ENCODE peak calls at places on chromosome 11, in seven cellular contexts. One of them, this sample, is unnamed.
A peak's percentile ranks its signal among the peaks of the same experiment; 100 is the strongest.

GRCh38 chr11:5476184-5476819 is 12.2 kb upstream of the OR52D1 start:
- DNase-seq in mesendoderm: peak; percentile 64
- DNase-seq in trophoblast cell: peak; percentile 75
- DNase-seq in IMR-90: peak; percentile 57
- DNase-seq in H9: peak; percentile 56
- DNase-seq in mesenchymal stem cell: peak; percentile 61
- DNase-seq in H1: no peak
- DNase-seq in this sample: peak; percentile 38

GRCh38 chr11:47270331-47271271 is 668 bp downstream of the MADD start:
- DNase-seq in IMR-90: peak; percentile 72
- DNase-seq in H9: no peak
- DNase-seq in mesendoderm: peak; percentile 62
- DNase-seq in H1: peak; percentile 50
- DNase-seq in trophoblast cell: peak; percentile 47
- DNase-seq in mesenchymal stem cell: peak; percentile 60
- DNase-seq in this sample: no peak

GRCh38 chr11:7672960-7673723 is at the start of gene CYB5R2:
- DNase-seq in H9: peak; percentile 81
- DNase-seq in H1: peak; percentile 79
- DNase-seq in mesenchymal stem cell: peak; percentile 62
- DNase-seq in IMR-90: peak; percentile 5
- DNase-seq in trophoblast cell: peak; percentile 84
- DNase-seq in mesendoderm: peak; percentile 84
- DNase-seq in this sample: peak; percentile 59

GRCh38 chr11:119651802-119652584 is 77.0 kb downstream of the NECTIN1 start:
- DNase-seq in H1: no peak
- DNase-seq in mesendoderm: peak; percentile 82
- DNase-seq in IMR-90: no peak
- DNase-seq in trophoblast cell: no peak
- DNase-seq in H9: peak; percentile 70
- DNase-seq in mesenchymal stem cell: no peak
- DNase-seq in this sample: no peak

GRCh38 chr11:103680861-103681260 is 355.6 kb upstream of the DDI1 start:
- DNase-seq in IMR-90: no peak
- DNase-seq in trophoblast cell: no peak
- DNase-seq in mesendoderm: no peak
- DNase-seq in H1: no peak
- DNase-seq in H9: no peak
- DNase-seq in mesenchymal stem cell: no peak
- DNase-seq in this sample: no peak

GRCh38 chr11:2273771-2274170 is 3.4 kb upstream of the ASCL2 start:
- DNase-seq in mesendoderm: no peak
- DNase-seq in H1: no peak
- DNase-seq in trophoblast cell: peak; percentile 52
- DNase-seq in H9: no peak
- DNase-seq in mesenchymal stem cell: no peak
- DNase-seq in IMR-90: no peak
- DNase-seq in this sample: no peak

GRCh38 chr11:2664331-2664730 is 35.5 kb downstream of the KCNQ1OT1 start:
- DNase-seq in mesenchymal stem cell: no peak
- DNase-seq in H1: peak; percentile 33
- DNase-seq in mesendoderm: no peak
- DNase-seq in IMR-90: no peak
- DNase-seq in H9: no peak
- DNase-seq in trophoblast cell: no peak
- DNase-seq in this sample: no peak

GRCh38 chr11:128551641-128552335 is 35.6 kb downstream of the ETS1 start:
- DNase-seq in IMR-90: no peak
- DNase-seq in H1: no peak
- DNase-seq in H9: no peak
- DNase-seq in trophoblast cell: peak; percentile 10
- DNase-seq in mesenchymal stem cell: no peak
- DNase-seq in mesendoderm: no peak
- DNase-seq in this sample: no peak

GRCh38 chr11:91081440-91082088 is 858.7 kb upstream of the CHORDC1 start:
- DNase-seq in H9: no peak
- DNase-seq in H1: no peak
- DNase-seq in IMR-90: peak; percentile 31
- DNase-seq in mesendoderm: peak; percentile 78
- DNase-seq in mesenchymal stem cell: peak; percentile 66
- DNase-seq in trophoblast cell: peak; percentile 36
- DNase-seq in this sample: no peak

GRCh38 chr11:88301478-88302140 is 35.9 kb downstream of the CTSC start:
- DNase-seq in H9: no peak
- DNase-seq in mesenchymal stem cell: peak; percentile 80
- DNase-seq in trophoblast cell: no peak
- DNase-seq in mesendoderm: no peak
- DNase-seq in H1: no peak
- DNase-seq in IMR-90: peak; percentile 39
- DNase-seq in this sample: no peak

GRCh38 chr11:11581493-11581880 is 40.3 kb downstream of the GALNT18 start:
- DNase-seq in IMR-90: no peak
- DNase-seq in trophoblast cell: no peak
- DNase-seq in H1: peak; percentile 32
- DNase-seq in mesendoderm: no peak
- DNase-seq in H9: peak; percentile 17
- DNase-seq in mesenchymal stem cell: no peak
- DNase-seq in this sample: no peak

GRCh38 chr11:76577921-76578654 is 92.5 kb downstream of the LRRC32 start:
- DNase-seq in mesenchymal stem cell: no peak
- DNase-seq in trophoblast cell: peak; percentile 80
- DNase-seq in IMR-90: no peak
- DNase-seq in mesendoderm: no peak
- DNase-seq in H9: no peak
- DNase-seq in H1: no peak
- DNase-seq in this sample: no peak

GRCh38 chr11:120068114-120068573 is 69.8 kb downstream of the TRIM29 start:
- DNase-seq in H9: peak; percentile 15
- DNase-seq in mesendoderm: no peak
- DNase-seq in H1: peak; percentile 29
- DNase-seq in trophoblast cell: no peak
- DNase-seq in mesenchymal stem cell: peak; percentile 65
- DNase-seq in IMR-90: peak; percentile 47
- DNase-seq in this sample: no peak

GRCh38 chr11:88193278-88193677 is 18.0 kb upstream of the RAB38 start:
- DNase-seq in trophoblast cell: no peak
- DNase-seq in H9: no peak
- DNase-seq in H1: no peak
- DNase-seq in IMR-90: no peak
- DNase-seq in mesenchymal stem cell: no peak
- DNase-seq in mesendoderm: no peak
- DNase-seq in this sample: no peak

GRCh38 chr11:65829459-65829858 is 4.3 kb upstream of the SNX32 start:
- DNase-seq in IMR-90: no peak
- DNase-seq in mesendoderm: no peak
- DNase-seq in H1: no peak
- DNase-seq in mesenchymal stem cell: no peak
- DNase-seq in trophoblast cell: no peak
- DNase-seq in H9: no peak
- DNase-seq in this sample: no peak

GRCh38 chr11:132028380-132029240 is 658.2 kb downstream of the NTM start:
- DNase-seq in mesenchymal stem cell: peak; percentile 61
- DNase-seq in H1: no peak
- DNase-seq in H9: peak; percentile 56
- DNase-seq in mesendoderm: peak; percentile 72
- DNase-seq in trophoblast cell: peak; percentile 35
- DNase-seq in IMR-90: peak; percentile 73
- DNase-seq in this sample: peak; percentile 18

GRCh38 chr11:108117746-108118371 is 3.5 kb upstream of the ACAT1 start:
- DNase-seq in trophoblast cell: peak; percentile 59
- DNase-seq in mesendoderm: peak; percentile 44
- DNase-seq in IMR-90: peak; percentile 76
- DNase-seq in mesenchymal stem cell: peak; percentile 53
- DNase-seq in H9: no peak
- DNase-seq in H1: no peak
- DNase-seq in this sample: no peak

GRCh38 chr11:106156290-106156937 is 79.0 kb downstream of the AASDHPPT start:
- DNase-seq in H9: no peak
- DNase-seq in trophoblast cell: peak; percentile 91
- DNase-seq in H1: no peak
- DNase-seq in mesendoderm: peak; percentile 63
- DNase-seq in IMR-90: peak; percentile 83
- DNase-seq in mesenchymal stem cell: peak; percentile 89
- DNase-seq in this sample: peak; percentile 21

GRCh38 chr11:1202776-1203504 is 19.9 kb upstream of the MUC5B start:
- DNase-seq in H1: peak; percentile 94
- DNase-seq in H9: peak; percentile 89
- DNase-seq in mesendoderm: peak; percentile 76
- DNase-seq in trophoblast cell: peak; percentile 79
- DNase-seq in IMR-90: peak; percentile 12
- DNase-seq in mesenchymal stem cell: peak; percentile 17
- DNase-seq in this sample: peak; percentile 62

GRCh38 chr11:66279092-66279797 is 1.3 kb downstream of the CNIH2 start:
- DNase-seq in H1: peak; percentile 57
- DNase-seq in H9: no peak
- DNase-seq in mesendoderm: peak; percentile 56
- DNase-seq in mesenchymal stem cell: no peak
- DNase-seq in IMR-90: no peak
- DNase-seq in trophoblast cell: no peak
- DNase-seq in this sample: no peak

GRCh38 chr11:65311197-65311631 is 3.5 kb upstream of the CDC42EP2 start:
- DNase-seq in H1: no peak
- DNase-seq in H9: no peak
- DNase-seq in mesenchymal stem cell: no peak
- DNase-seq in IMR-90: no peak
- DNase-seq in trophoblast cell: no peak
- DNase-seq in mesendoderm: peak; percentile 31
- DNase-seq in this sample: no peak

GRCh38 chr11:27153136-27153535 is 112.5 kb downstream of the BBOX1 start:
- DNase-seq in H9: no peak
- DNase-seq in mesenchymal stem cell: no peak
- DNase-seq in trophoblast cell: no peak
- DNase-seq in IMR-90: no peak
- DNase-seq in mesendoderm: no peak
- DNase-seq in H1: no peak
- DNase-seq in this sample: no peak

GRCh38 chr11:131302831-131303230 is 67.6 kb upstream of the NTM start:
- DNase-seq in mesendoderm: no peak
- DNase-seq in H1: no peak
- DNase-seq in trophoblast cell: no peak
- DNase-seq in H9: no peak
- DNase-seq in mesenchymal stem cell: no peak
- DNase-seq in IMR-90: no peak
- DNase-seq in this sample: no peak

GRCh38 chr11:8068605-8069221 is 12.3 kb upstream of the TUB start:
- DNase-seq in trophoblast cell: no peak
- DNase-seq in H9: peak; percentile 23
- DNase-seq in mesendoderm: no peak
- DNase-seq in H1: no peak
- DNase-seq in IMR-90: peak; percentile 91
- DNase-seq in mesenchymal stem cell: peak; percentile 57
- DNase-seq in this sample: no peak

GRCh38 chr11:71326328-71326940 is 74.1 kb upstream of the SHANK2 start:
- DNase-seq in H1: no peak
- DNase-seq in IMR-90: no peak
- DNase-seq in mesendoderm: no peak
- DNase-seq in trophoblast cell: no peak
- DNase-seq in H9: no peak
- DNase-seq in mesenchymal stem cell: no peak
- DNase-seq in this sample: no peak

GRCh38 chr11:13280777-13281176 is 3.2 kb downstream of the BMAL1 start:
- DNase-seq in H9: no peak
- DNase-seq in IMR-90: no peak
- DNase-seq in mesendoderm: no peak
- DNase-seq in mesenchymal stem cell: no peak
- DNase-seq in trophoblast cell: no peak
- DNase-seq in H1: no peak
- DNase-seq in this sample: no peak

GRCh38 chr11:75513250-75513649 is 12.5 kb downstream of the GDPD5 start:
- DNase-seq in H9: no peak
- DNase-seq in trophoblast cell: no peak
- DNase-seq in mesenchymal stem cell: no peak
- DNase-seq in IMR-90: peak; percentile 92
- DNase-seq in H1: no peak
- DNase-seq in mesendoderm: no peak
- DNase-seq in this sample: no peak

GRCh38 chr11:124837491-124837856 is 27.8 kb upstream of the ROBO3 start:
- DNase-seq in mesendoderm: peak; percentile 86
- DNase-seq in IMR-90: peak; percentile 90
- DNase-seq in trophoblast cell: peak; percentile 92
- DNase-seq in H9: peak; percentile 46
- DNase-seq in mesenchymal stem cell: peak; percentile 91
- DNase-seq in H1: peak; percentile 52
- DNase-seq in this sample: no peak

GRCh38 chr11:21774212-21774611 is 418.7 kb upstream of the ANO5 start:
- DNase-seq in H1: no peak
- DNase-seq in IMR-90: no peak
- DNase-seq in trophoblast cell: no peak
- DNase-seq in H9: no peak
- DNase-seq in mesenchymal stem cell: no peak
- DNase-seq in mesendoderm: no peak
- DNase-seq in this sample: no peak

GRCh38 chr11:36460220-36460619 is 49.9 kb downstream of the TRAF6 start:
- DNase-seq in mesendoderm: peak; percentile 20
- DNase-seq in IMR-90: no peak
- DNase-seq in trophoblast cell: no peak
- DNase-seq in H9: peak; percentile 65
- DNase-seq in mesenchymal stem cell: no peak
- DNase-seq in H1: peak; percentile 65
- DNase-seq in this sample: no peak
- H3K23ac ChIP-seq in mesendoderm: no peak overlapping the region
- H3K23ac ChIP-seq in IMR-90: no peak overlapping the region
- H3K23ac ChIP-seq in trophoblast cell: no peak overlapping the region
- H3K23ac ChIP-seq in H9: no peak overlapping the region
- H3K23ac ChIP-seq in mesenchymal stem cell: no peak overlapping the region
- H3K23ac ChIP-seq in H1: no peak overlapping the region
- H3K23ac ChIP-seq in this sample: no peak overlapping the region

GRCh38 chr11:45234306-45235006 is 51.7 kb downstream of the SYT13 start:
- DNase-seq in mesenchymal stem cell: no peak
- DNase-seq in mesendoderm: no peak
- DNase-seq in trophoblast cell: no peak
- DNase-seq in H9: no peak
- DNase-seq in H1: no peak
- DNase-seq in IMR-90: no peak
- DNase-seq in this sample: no peak
- H3K23ac ChIP-seq in mesenchymal stem cell: no peak overlapping the region
- H3K23ac ChIP-seq in mesendoderm: no peak overlapping the region
- H3K23ac ChIP-seq in trophoblast cell: no peak overlapping the region
- H3K23ac ChIP-seq in H9: no peak overlapping the region
- H3K23ac ChIP-seq in H1: no peak overlapping the region
- H3K23ac ChIP-seq in IMR-90: no peak overlapping the region
- H3K23ac ChIP-seq in this sample: no peak overlapping the region

DNA sequence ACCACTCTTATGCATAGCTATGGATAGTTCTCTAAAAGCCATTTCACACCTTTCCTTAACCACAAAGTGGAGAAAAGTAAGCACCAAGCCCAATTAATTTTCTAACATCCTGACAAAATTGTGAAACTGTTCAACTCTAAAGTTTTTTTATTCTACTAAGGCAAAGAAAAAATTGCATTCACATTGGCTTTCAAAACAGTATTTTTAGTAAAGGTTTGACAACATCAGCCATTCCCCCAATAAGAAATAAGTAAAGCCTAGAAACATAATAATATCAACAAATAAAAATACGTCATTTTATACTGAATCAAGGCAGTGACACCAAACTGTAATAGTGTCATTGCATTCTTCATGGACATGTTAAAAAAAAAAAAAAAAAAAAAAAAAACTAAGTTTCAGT is 11.1 kb downstream of the FAM168A start:
- DNase-seq in trophoblast cell: no peak
- DNase-seq in H9: no peak
- DNase-seq in mesenchymal stem cell: no peak
- DNase-seq in IMR-90: no peak
- DNase-seq in mesendoderm: no peak
- DNase-seq in H1: no peak
- DNase-seq in this sample: no peak
- H3K23ac ChIP-seq in trophoblast cell: no peak overlapping the region
- H3K23ac ChIP-seq in H9: no peak overlapping the region
- H3K23ac ChIP-seq in mesenchymal stem cell: no peak overlapping the region
- H3K23ac ChIP-seq in IMR-90: no peak overlapping the region
- H3K23ac ChIP-seq in mesendoderm: no peak overlapping the region
- H3K23ac ChIP-seq in H1: no peak overlapping the region
- H3K23ac ChIP-seq in this sample: no peak overlapping the region

GRCh38 chr11:68329496-68329895 is 17.1 kb downstream of the LRP5 start:
- DNase-seq in mesendoderm: no peak
- DNase-seq in H9: no peak
- DNase-seq in trophoblast cell: no peak
- DNase-seq in IMR-90: no peak
- DNase-seq in mesenchymal stem cell: no peak
- DNase-seq in H1: no peak
- DNase-seq in this sample: no peak
- H3K23ac ChIP-seq in mesendoderm: no peak overlapping the region
- H3K23ac ChIP-seq in H9: no peak overlapping the region
- H3K23ac ChIP-seq in trophoblast cell: no peak overlapping the region
- H3K23ac ChIP-seq in IMR-90: no peak overlapping the region
- H3K23ac ChIP-seq in mesenchymal stem cell: no peak overlapping the region
- H3K23ac ChIP-seq in H1: no peak overlapping the region
- H3K23ac ChIP-seq in this sample: no peak overlapping the region

This sample was measured in neuronal stem cell.